ENCODE peak calls at places on chromosomes 13 and 19, in five cellular contexts. L is WTC11, R is GM12878, G is K562, D is HepG2. W is an unnamed sample.

GRCh38 chr13:71515639-71516038 is 351.4 kb downstream of the DACH1 start:
- DNase-seq in D (no peak), G (no peak), L (no peak), R (no peak), W (no peak)

GRCh38 chr19:45271709-45272108 is 20.6 kb downstream of the MARK4 start:
- DNase-seq in L (no peak), R (no peak), G (no peak), D (peak; percentile 25), W (no peak)

GRCh38 chr13:113763961-113764792 is 5.2 kb downstream of the TMEM255B start:
- DNase-seq in L (no peak), D (no peak), R (no peak), G (no peak), W (no peak)

GRCh38 chr19:1503925-1504430 is 8.8 kb downstream of the ADAMTSL5 start:
- DNase-seq in G (no peak), D (no peak), L (no peak), R (no peak), W (no peak)

GRCh38 chr13:111174377-111174776 is 59.3 kb downstream of the ARHGEF7 start:
- DNase-seq in L (no peak), G (no peak), R (no peak), D (no peak), W (no peak)

GRCh38 chr13:31278874-31279273 is 79.1 kb downstream of the B3GLCT start:
- DNase-seq in D (no peak), G (no peak), L (no peak), R (no peak), W (no peak)

GRCh38 chr19:1158885-1159448 is 15.1 kb downstream of the SBNO2 start:
- DNase-seq in L (peak; percentile 11), R (no peak), G (no peak), D (no peak), W (no peak)

GRCh38 chr13:38954844-38955243 is 35.8 kb downstream of the STOML3 start:
- DNase-seq in R (no peak), D (no peak), L (no peak), G (peak; percentile 3), W (no peak)

GRCh38 chr19:47272448-47273312 is 2.0 kb upstream of the INAFM1 start:
- DNase-seq in R (no peak), G (peak; percentile 82), L (no peak), D (no peak), W (no peak)

GRCh38 chr19:44792286-44792685 is 14.6 kb downstream of the CBLC start:
- DNase-seq in R (no peak), G (no peak), L (no peak), D (no peak), W (no peak)

GRCh38 chr13:49441846-49442245 is 2.0 kb downstream of the CAB39L start:
- DNase-seq in R (no peak), L (no peak), G (no peak), D (no peak), W (no peak)

GRCh38 chr13:76086729-76087128 is 450.6 kb downstream of the LMO7 start:
- DNase-seq in R (no peak), D (no peak), G (no peak), L (no peak), W (no peak)
- TF ChIP-seq ESRRA in R (no peak), D (no peak), G (no peak), L (no peak), W (no peak)

GRCh38 chr13:90717451-90717936 is 630.0 kb upstream of the MIR17HG start:
- DNase-seq in G (no peak), R (no peak), L (no peak), D (no peak), W (no peak)
- TF ChIP-seq ESRRA in G (no peak), R (no peak), L (no peak), D (no peak), W (no peak)

DNA sequence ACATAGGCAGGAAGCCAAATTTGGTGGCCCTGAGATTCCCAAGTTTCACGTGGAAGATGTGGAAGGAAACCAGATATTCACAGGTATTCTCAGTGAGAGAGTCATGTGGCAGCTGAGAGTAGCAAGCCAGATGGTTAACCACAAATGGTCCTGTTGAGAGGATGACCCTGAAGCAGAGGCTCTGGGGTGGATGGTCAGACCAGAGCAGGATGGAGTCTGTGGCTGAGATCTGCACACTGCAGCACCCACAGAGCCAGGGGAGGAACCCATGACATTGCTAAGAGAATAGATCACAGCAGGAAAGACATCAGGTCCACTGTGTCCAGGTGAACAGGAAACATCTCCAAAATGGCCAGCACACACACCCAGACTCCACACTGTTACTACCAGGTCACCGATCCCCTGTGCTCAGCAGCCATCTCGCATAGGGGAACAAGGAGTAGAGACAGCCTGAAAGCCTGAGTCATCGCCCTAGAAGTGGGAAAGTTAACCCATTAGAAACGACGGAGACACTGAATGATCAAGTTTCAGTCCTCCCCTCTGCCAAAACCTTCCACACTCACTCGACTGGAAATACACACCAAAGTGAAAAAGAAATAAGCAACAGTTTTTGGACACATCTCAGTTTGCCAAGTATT is 160.0 kb downstream of the RBM26 start:
- DNase-seq in L (no peak), R (peak; percentile 16), G (no peak), D (no peak), W (no peak)
- TF ChIP-seq ESRRA in L (no peak), R (no peak), G (no peak), D (no peak), W (no peak)

GRCh38 chr19:41355802-41356201 is 2.1 kb upstream of the TGFB1 start:
- DNase-seq in D (no peak), L (no peak), G (no peak), R (no peak), W (no peak)

GRCh38 chr19:41352609-41353465 is 885 bp downstream of the TGFB1 start:
- DNase-seq in L (peak; percentile 75), G (peak; percentile 84), R (no peak), D (peak; percentile 54), W (peak; percentile 78)

GRCh38 chr19:41353466-41354342 is at the start of gene TGFB1:
- DNase-seq in R (peak; percentile 62), D (peak; percentile 70), G (peak; percentile 99), L (peak; percentile 78), W (peak; percentile 100)

GRCh38 chr19:41355035-41355434 is 1.3 kb upstream of the TGFB1 start:
- DNase-seq in D (no peak), R (no peak), L (no peak), G (no peak), W (no peak)

DNA sequence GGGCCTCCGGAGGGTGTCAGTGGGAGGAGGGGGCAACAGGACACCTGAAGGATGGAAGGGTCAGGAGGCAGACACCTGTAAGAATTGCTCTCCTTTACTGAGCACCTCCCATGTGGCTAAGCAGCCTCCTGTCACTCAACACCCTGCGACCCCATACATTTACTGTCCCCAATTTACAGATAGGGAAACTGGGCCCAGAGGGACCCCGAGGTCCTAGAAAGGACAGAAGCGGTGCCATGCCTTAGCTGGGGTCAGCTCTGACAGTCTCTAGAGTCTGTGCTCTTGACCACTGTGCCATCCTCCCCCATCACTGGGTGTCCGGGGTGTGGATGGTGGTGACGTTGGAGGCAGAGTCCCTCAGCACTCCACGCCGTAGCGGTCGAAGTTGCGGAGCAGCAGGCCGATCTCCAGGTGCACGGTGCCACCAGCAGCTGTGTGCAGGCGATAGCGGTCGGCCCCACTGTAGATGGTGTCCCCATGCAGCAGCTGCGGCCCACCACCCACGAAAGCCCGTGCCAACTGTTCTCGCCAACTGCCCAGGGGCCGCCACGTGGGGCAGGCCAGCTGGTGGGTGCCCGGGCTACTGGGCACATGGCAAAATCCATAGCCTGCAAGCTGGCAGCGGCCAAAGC is 737 bp upstream of the TGFB1 start:
- DNase-seq in R (no peak), D (no peak), G (no peak), L (no peak), W (no peak)
- TF ChIP-seq ESRRA in R (no peak), D (no peak), G (no peak), L (no peak), W (no peak)

GRCh38 chr19:48740705-48741030 is 258 bp upstream of the RASIP1 start:
- DNase-seq in G (no peak), L (no peak), R (no peak), D (no peak), W (no peak)

GRCh38 chr19:48739400-48739825 is 997 bp downstream of the RASIP1 start:
- DNase-seq in L (no peak), D (no peak), G (no peak), R (no peak), W (no peak)

GRCh38 chr19:48738557-48739399 is 1.6 kb downstream of the RASIP1 start:
- DNase-seq in R (peak; percentile 11), L (peak; percentile 99), G (peak; percentile 99), D (peak; percentile 92), W (peak; percentile 87)

GRCh38 chr19:48739835-48740704 is at the start of gene RASIP1:
- DNase-seq in L (no peak), R (no peak), D (no peak), G (no peak), W (no peak)

DNA sequence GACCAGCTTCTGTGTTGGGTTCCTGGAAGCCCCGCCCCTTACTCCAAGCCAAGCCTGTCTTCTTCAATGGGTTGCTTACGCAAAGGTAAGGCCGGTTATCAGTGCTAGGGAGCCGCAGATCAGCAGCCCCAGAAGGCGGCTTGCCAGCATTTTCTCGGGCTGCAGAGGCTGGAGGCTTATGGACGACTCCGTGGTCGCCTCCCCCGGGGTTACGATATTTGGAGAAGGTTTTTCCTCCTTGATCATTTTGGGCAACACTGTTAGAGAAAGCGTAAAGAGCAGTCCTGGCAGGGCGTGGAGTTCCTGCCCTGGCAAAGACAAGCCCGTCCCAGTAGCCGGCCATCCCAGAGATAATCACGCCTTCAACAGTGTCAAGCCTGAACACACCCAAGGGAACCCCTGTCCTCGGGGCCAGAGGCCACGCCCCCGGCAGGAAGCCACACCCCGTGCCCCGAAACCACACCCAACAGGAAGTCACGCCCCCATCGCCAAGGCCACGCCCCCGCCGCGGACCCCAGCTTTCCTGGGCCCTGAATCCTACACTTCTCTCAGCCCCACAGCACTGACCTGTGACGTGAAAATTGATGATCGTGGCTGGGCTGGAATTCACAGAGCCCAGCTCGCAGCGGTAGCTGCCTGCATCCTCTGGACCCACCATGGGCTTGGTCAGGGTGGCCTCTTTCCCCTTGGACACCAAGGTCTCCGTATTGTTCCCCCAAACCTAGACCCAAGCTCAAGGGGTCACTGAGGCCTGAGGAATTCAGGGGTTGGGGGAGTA is 1.0 kb upstream of the RASIP1 start:
- DNase-seq in G (peak; percentile 96), D (no peak), R (no peak), L (peak; percentile 85), W (peak; percentile 66)
- TF ChIP-seq ESRRA in G (peak; percentile 62), D (no peak), R (no peak), L (no peak), W (no peak)

GRCh38 chr13:57638147-57638890 is 6.8 kb downstream of the PCDH17 start:
- DNase-seq in G (no peak), R (no peak), D (no peak), L (no peak), W (no peak)
- TF ChIP-seq ESRRA in G (no peak), R (no peak), D (no peak), L (no peak), W (no peak)

GRCh38 chr19:55354698-55355212 is at the start of gene COX6B2:
- DNase-seq in D (no peak), L (no peak), G (peak; percentile 62), R (no peak), W (no peak)
- TF ChIP-seq ESRRA in D (no peak), L (no peak), G (no peak), R (no peak), W (no peak)